ENCODE peak calls at places on chromosomes 5 and 9, in seven cellular contexts. I, G, F, Y, P, Q and O are unnamed samples.

GRCh38 chr9:101566904-101567724 is 27.7 kb downstream of the PPP3R2 start:
- DNase-seq in G (peak), P (peak), Y (peak), F (peak), I (no peak), Q (peak), O (peak)

GRCh38 chr5:57432876-57433275 is 49.7 kb downstream of the ACTBL2 start:
- DNase-seq in Q (peak), F (no peak), P (peak), Y (no peak), G (peak), I (no peak), O (no peak)

GRCh38 chr5:139745800-139746690 is 49.6 kb upstream of the PSD2 start:
- DNase-seq in F (peak), Q (peak), G (peak), Y (peak), P (peak), I (peak), O (peak)

GRCh38 chr9:137987244-137988030 is 109.9 kb downstream of the CACNA1B start:
- DNase-seq in F (no peak), G (no peak), Y (peak), I (peak), P (no peak), Q (no peak), O (no peak)

GRCh38 chr5:57434227-57434640 is 48.4 kb downstream of the ACTBL2 start:
- DNase-seq in I (no peak), Y (peak), Q (no peak), P (peak), G (no peak), F (no peak), O (no peak)

GRCh38 chr5:34621280-34622045 is 34.7 kb upstream of the RAI14 start:
- DNase-seq in F (no peak), P (no peak), G (no peak), Y (peak), Q (no peak), I (no peak), O (peak)

GRCh38 chr5:36438765-36439501 is 137.2 kb upstream of the RANBP3L start:
- DNase-seq in I (no peak), Q (no peak), P (no peak), F (peak), G (no peak), Y (no peak), O (no peak)

GRCh38 chr9:126777733-126778132 is 27.1 kb upstream of the ZBTB43 start:
- DNase-seq in Y (no peak), F (no peak), I (no peak), G (peak), P (no peak), Q (no peak), O (no peak)

GRCh38 chr5:134582941-134583340 is 49.7 kb downstream of the SAR1B start:
- DNase-seq in Q (no peak), Y (no peak), F (no peak), P (no peak), G (no peak), I (no peak), O (no peak)

GRCh38 chr5:98784411-98784810 is 10.9 kb downstream of the RGMB start:
- DNase-seq in I (no peak), G (no peak), F (no peak), P (no peak), Y (peak), Q (no peak), O (no peak)

GRCh38 chr5:78644129-78644528 is 4.4 kb downstream of the LHFPL2 start:
- DNase-seq in I (no peak), F (no peak), Q (no peak), G (no peak), P (no peak), Y (no peak), O (no peak)

GRCh38 chr5:170522211-170523128 is 18.6 kb downstream of the KCNIP1 start:
- DNase-seq in I (no peak), P (peak), G (peak), F (peak), Y (peak), Q (peak), O (peak)

GRCh38 chr9:134618823-134619454 is 22.7 kb upstream of the COL5A1 start:
- DNase-seq in Y (no peak), Q (no peak), G (no peak), I (peak), F (no peak), P (no peak), O (no peak)

GRCh38 chr5:167870055-167870454 is 421.4 kb upstream of the WWC1 start:
- DNase-seq in Y (peak), I (no peak), P (no peak), F (no peak), G (no peak), Q (no peak), O (no peak)

GRCh38 chr9:90915693-90916092 is 114.1 kb downstream of the SYK start:
- DNase-seq in Q (peak), F (peak), I (no peak), P (peak), G (peak), Y (no peak), O (no peak)

GRCh38 chr9:106830527-106831140 is 32.3 kb upstream of the ZNF462 start:
- DNase-seq in Y (peak), F (peak), Q (no peak), P (no peak), G (no peak), I (no peak), O (no peak)

GRCh38 chr9:130451509-130452388 is 7.0 kb downstream of the ASS1 start:
- DNase-seq in P (peak), Q (peak), Y (peak), F (peak), G (peak), I (peak), O (peak)

GRCh38 chr5:138807182-138807581 is 54.0 kb downstream of the CTNNA1 start:
- DNase-seq in G (no peak), Q (no peak), F (no peak), Y (no peak), P (no peak), I (no peak), O (no peak)

GRCh38 chr5:82367930-82368329 is 89.8 kb upstream of the RPS23 start:
- DNase-seq in P (no peak), Y (no peak), G (no peak), F (no peak), I (no peak), Q (no peak), O (no peak)

GRCh38 chr9:33867747-33868429 is 50.9 kb downstream of the UBE2R2 start:
- DNase-seq in I (peak), G (no peak), F (peak), P (no peak), Q (no peak), Y (peak), O (peak)

GRCh38 chr9:20024159-20024571 is 235.3 kb upstream of the SLC24A2 start:
- DNase-seq in Q (no peak), I (no peak), G (no peak), Y (no peak), P (no peak), F (peak), O (no peak)

GRCh38 chr9:116471093-116471906 is 215.8 kb upstream of the TRIM32 start:
- DNase-seq in I (no peak), P (peak), F (peak), Y (peak), G (no peak), Q (no peak), O (no peak)

GRCh38 chr5:38866362-38867070 is 20.7 kb downstream of the OSMR start:
- DNase-seq in P (no peak), Q (no peak), F (peak), G (no peak), I (no peak), Y (no peak), O (no peak)

GRCh38 chr5:93359296-93359957 is 221.6 kb downstream of the NR2F1-AS1 start:
- DNase-seq in F (peak), G (peak), Y (peak), Q (peak), I (no peak), P (peak), O (peak)

GRCh38 chr5:143870871-143871632 is 59.1 kb downstream of the HMHB1 start:
- DNase-seq in P (no peak), G (peak), Q (no peak), F (no peak), I (no peak), Y (no peak), O (no peak)

GRCh38 chr9:90801507-90802289 is at the start of gene SYK:
- DNase-seq in Q (no peak), P (no peak), Y (no peak), I (no peak), F (no peak), G (peak), O (no peak)

GRCh38 chr9:23752859-23753258 is 73.2 kb downstream of the ELAVL2 start:
- DNase-seq in F (no peak), P (no peak), Q (no peak), I (no peak), Y (no peak), G (no peak), O (no peak)

GRCh38 chr9:134054891-134055811 is 12.7 kb downstream of the BRD3 start:
- DNase-seq in F (no peak), Y (no peak), P (no peak), Q (no peak), G (no peak), I (no peak), O (no peak)

GRCh38 chr5:45695011-45695667 is 1.0 kb downstream of the HCN1 start:
- DNase-seq in Y (no peak), G (no peak), Q (no peak), F (no peak), I (no peak), P (no peak), O (no peak)

GRCh38 chr5:9924614-9925013 is 294.5 kb upstream of the TAS2R1 start:
- DNase-seq in P (peak), Y (peak), Q (peak), F (peak), I (no peak), G (peak), O (peak)

GRCh38 chr5:151243127-151243526 is 9.9 kb upstream of the GM2A start:
- DNase-seq in Q (no peak), P (no peak), F (no peak), G (no peak), I (no peak), Y (no peak), O (no peak)

GRCh38 chr9:111959468-111959941 is 62.9 kb downstream of the UGCG start:
- DNase-seq in G (peak), F (peak), P (peak), Y (peak), I (peak), Q (peak), O (peak)

GRCh38 chr5:1882337-1883119 is at the start of gene IRX4:
- DNase-seq in F (no peak), Y (no peak), Q (peak), P (no peak), G (peak), I (no peak), O (no peak)

GRCh38 chr9:96553070-96553469 is 66.6 kb downstream of the CDC14B start:
- DNase-seq in F (peak), G (peak), I (no peak), Y (peak), P (peak), Q (peak), O (peak)

GRCh38 chr5:155147222-155147621 is 133.7 kb downstream of the KIF4B start:
- DNase-seq in G (peak), Q (no peak), Y (peak), F (no peak), P (no peak), I (no peak), O (peak)

GRCh38 chr5:3604501-3604900 is 8.9 kb downstream of the IRX1 start:
- DNase-seq in F (peak), Y (no peak), P (no peak), Q (no peak), I (no peak), G (peak), O (no peak)

GRCh38 chr5:3601929-3602712 is 6.5 kb downstream of the IRX1 start:
- DNase-seq in Q (no peak), G (no peak), Y (peak), P (no peak), F (peak), I (no peak), O (no peak)

GRCh38 chr5:3605298-3606010 is 9.8 kb downstream of the IRX1 start:
- DNase-seq in I (no peak), G (no peak), Q (no peak), Y (no peak), F (no peak), P (no peak), O (no peak)

GRCh38 chr5:3601060-3601710 is 5.6 kb downstream of the IRX1 start:
- DNase-seq in F (peak), Q (no peak), Y (no peak), G (no peak), P (no peak), I (no peak), O (no peak)

DNA sequence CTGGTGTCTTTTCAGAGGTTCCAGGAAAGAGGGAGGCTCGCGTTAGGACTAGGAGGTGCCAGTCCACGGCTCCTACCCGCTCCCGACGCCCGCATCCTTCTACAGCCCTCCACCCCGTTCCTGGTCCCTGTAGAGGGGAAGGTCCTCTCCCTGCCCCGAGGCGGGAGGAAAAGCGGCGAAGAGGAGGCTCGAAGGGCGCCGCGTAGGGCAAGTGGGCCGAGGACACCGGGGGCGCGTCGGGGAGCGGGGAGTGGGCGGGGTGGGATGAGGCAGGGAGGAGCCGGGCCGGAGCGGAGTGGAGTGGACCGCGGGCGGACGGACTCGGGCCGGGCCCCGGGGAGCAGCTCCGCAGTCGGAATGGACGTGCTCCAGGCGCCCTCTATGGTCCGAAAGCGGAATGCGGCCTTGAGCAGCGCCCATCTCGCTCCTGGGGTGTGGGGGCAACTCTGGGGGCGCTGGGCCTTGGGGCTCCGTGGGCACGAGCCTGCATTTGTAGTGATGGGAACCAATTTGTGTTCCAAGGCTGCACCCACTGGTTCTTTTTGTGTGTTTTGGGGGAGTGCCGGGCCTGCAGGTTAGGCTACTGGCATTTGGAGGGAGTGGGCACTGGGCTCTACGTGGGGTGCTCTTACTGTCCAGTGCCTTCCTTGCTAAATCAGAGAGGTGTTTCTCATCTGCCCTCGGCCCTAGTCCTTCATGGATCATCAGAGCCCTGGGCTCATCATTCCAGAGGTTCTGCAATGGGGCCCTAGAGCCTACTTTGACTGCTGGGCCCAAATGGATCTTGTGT is 7.3 kb downstream of the IRX1 start:
- DNase-seq in P (no peak), Y (peak), F (peak), Q (no peak), G (no peak), I (no peak), O (no peak)
- TF ChIP-seq CTCF in P (peak), Y (peak), F (peak), Q (no peak), G (no peak), I (no peak), O (no peak)

GRCh38 chr5:64682608-64683007 is 7.7 kb upstream of the SHISAL2B start:
- DNase-seq in I (no peak), Y (no peak), F (no peak), Q (peak), G (no peak), P (no peak), O (no peak)
- TF ChIP-seq CTCF in I (no peak), Y (no peak), F (no peak), Q (no peak), G (no peak), P (peak), O (no peak)

GRCh38 chr9:35488019-35488418 is 1.9 kb upstream of the RUSC2 start:
- DNase-seq in G (no peak), P (no peak), F (no peak), Y (peak), Q (no peak), I (no peak), O (no peak)

GRCh38 chr9:35490155-35490909 is 421 bp downstream of the RUSC2 start:
- DNase-seq in Y (no peak), P (no peak), F (no peak), Q (no peak), G (peak), I (no peak), O (no peak)

GRCh38 chr9:35488566-35489312 is 1.2 kb upstream of the RUSC2 start:
- DNase-seq in Q (no peak), P (no peak), Y (no peak), I (no peak), F (no peak), G (no peak), O (no peak)

GRCh38 chr9:35490910-35491465 is 1.1 kb downstream of the RUSC2 start:
- DNase-seq in I (no peak), P (peak), Y (no peak), F (peak), G (peak), Q (peak), O (no peak)

DNA sequence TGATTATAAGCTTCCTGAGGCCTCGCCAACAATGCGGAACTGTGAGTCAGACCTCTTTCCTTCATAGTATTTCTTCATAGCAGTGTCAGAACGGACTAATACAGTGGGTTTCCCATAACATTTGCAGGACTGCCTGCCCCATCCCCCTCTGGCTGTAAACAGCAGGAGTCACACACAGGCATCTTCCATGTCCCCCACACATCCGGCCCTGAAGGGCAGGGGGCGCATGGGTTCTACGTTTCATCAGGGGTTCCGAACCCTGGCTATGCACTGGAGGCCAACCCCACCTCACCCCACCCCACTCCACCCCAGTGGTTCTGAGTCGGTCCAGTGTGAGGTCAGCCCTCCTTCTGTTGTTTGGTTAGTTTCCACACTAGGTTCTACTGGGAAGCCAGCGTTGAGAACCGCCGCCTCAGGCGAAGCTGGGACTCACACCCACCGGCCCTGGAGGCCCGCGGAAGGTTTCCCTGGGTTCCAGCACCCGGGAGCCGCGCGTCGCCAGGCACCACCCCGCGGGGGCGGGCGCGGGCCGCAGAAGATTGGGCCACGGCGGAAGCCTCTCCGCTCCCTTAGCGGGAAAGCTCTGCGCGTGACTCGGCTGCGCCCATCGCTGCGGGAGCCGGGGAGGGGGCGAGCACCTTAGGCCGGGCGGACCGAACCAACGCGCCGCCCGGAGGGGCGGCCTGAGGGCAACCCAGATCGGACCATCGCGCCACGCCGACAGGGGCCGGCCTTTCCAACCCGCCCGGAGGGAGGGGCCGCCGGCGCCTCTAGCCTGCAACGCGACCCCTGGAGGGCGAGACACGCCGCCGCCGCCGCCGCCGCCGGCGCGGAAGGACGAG is at the start of gene RUSC2:
- DNase-seq in F (peak), Y (peak), Q (peak), I (peak), G (peak), P (peak), O (peak)
- TF ChIP-seq CTCF in F (peak), Y (peak), Q (peak), I (peak), G (peak), P (peak), O (peak)

GRCh38 chr5:128083811-128084227 is 253 bp downstream of the SLC12A2 start:
- DNase-seq in G (no peak), I (no peak), P (no peak), Q (no peak), Y (no peak), F (peak), O (no peak)
- TF ChIP-seq CTCF in G (peak), I (peak), P (peak), Q (peak), Y (no peak), F (peak), O (peak)

DNA sequence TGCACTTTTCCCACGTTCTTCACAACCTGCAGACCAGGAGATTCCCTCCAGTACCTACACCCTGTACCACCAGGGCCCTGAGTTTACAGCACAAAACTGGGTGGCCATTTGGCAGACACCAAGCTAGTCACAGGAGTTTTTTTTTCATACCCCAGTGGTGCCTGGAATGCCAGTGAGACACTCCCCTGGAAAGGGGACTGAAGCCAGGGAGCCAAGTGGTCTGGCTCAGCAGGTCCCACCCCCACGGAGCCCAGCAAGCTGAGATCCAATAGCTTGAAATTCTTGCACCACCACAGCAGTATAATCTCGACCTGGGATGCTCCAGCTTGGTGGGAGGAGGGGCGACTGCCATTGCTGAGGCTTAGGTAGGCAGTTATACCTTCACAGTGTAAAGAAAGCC is 26.3 kb upstream of the SMC5 start:
- DNase-seq in I (no peak), Q (no peak), Y (no peak), P (no peak), G (no peak), F (no peak), O (no peak)
- TF ChIP-seq CTCF in I (no peak), Q (no peak), Y (no peak), P (no peak), G (no peak), F (no peak), O (no peak)

DNA sequence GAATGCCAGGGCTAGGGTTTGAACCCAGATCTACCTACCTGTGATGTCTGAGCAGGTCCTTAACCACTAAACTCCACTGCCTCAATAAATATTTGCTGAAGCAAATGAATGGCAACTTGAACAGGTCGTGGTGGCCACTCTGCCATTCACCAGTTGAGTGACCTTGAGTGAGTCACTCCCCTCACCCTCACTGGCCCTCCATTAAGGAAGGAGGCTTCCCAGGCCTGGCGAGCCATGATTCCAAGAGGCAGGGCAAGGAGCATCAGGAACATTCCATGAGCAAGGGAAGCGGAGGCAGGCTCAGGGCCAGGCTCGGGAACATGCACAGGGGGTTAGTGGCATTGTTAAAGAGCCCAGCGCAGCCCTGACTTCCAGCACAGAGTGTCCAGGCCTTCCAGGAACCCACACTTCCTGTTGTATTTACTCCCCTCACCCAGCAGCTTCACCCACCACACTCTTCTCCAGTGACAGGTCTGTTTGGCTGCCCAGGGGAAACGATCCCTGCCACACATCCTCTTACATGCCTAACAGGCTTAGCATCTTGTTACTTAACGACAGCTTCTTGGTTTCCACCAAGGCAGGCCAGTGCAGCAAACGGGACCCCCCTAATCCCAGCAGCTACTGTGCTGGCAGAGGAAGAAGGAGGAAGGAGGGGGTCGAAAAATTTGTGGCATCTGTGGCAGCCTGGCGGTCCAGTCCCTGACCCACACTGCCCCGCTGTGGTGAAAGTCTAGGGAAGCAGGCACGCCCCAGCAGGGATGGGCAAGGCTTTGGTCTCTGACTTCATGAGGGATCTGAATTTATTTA is 43.7 kb upstream of the TTC1 start:
- DNase-seq in G (peak), I (peak), Y (peak), P (peak), Q (peak), F (peak), O (peak)
- TF ChIP-seq CTCF in G (peak), I (peak), Y (peak), P (peak), Q (peak), F (peak), O (peak)